ENCODE peak calls at places on chromosome 2, in five cellular contexts. D, Z, N, Q and B are unnamed samples.
A peak's percentile ranks its signal among the peaks of the same experiment; 100 is the strongest.

GRCh38 chr2:165833156-165833555 is 39.1 kb upstream of the GALNT3 start:
- DNase-seq in D (no peak), Z (no peak), N (no peak), Q (no peak), B (no peak)

GRCh38 chr2:29519996-29520395 is 401.4 kb downstream of the ALK start:
- DNase-seq in D (no peak), Z (peak; percentile 0), N (no peak), Q (no peak), B (no peak)

GRCh38 chr2:72140621-72140960 is 7.1 kb downstream of the CYP26B1 start:
- DNase-seq in D (no peak), Z (no peak), N (no peak), Q (no peak), B (no peak)

GRCh38 chr2:164913640-164914346 is 41.5 kb downstream of the SLC38A11 start:
- DNase-seq in D (no peak), Z (no peak), N (no peak), Q (no peak), B (no peak)

GRCh38 chr2:186696337-186696736 is 2.5 kb downstream of the FAM171B start:
- DNase-seq in D (no peak), Z (no peak), N (no peak), Q (no peak), B (no peak)

GRCh38 chr2:214019973-214020345 is 390.9 kb upstream of the VWC2L start:
- DNase-seq in D (no peak), Z (no peak), N (no peak), Q (no peak), B (no peak)

GRCh38 chr2:460861-461260 is 173.0 kb upstream of the ALKAL2 start:
- DNase-seq in D (no peak), Z (no peak), N (no peak), Q (no peak), B (no peak)

GRCh38 chr2:138779451-138780440 is at the start of gene NXPH2:
- DNase-seq in D (peak; percentile 84), Z (no peak), N (no peak), Q (no peak), B (no peak)

GRCh38 chr2:177343773-177344172 is 48.8 kb upstream of the AGPS start:
- DNase-seq in D (no peak), Z (no peak), N (no peak), Q (no peak), B (no peak)

GRCh38 chr2:101341421-101341820 is 32.9 kb upstream of the RNF149 start:
- DNase-seq in D (peak; percentile 72), Z (no peak), N (no peak), Q (no peak), B (no peak)

GRCh38 chr2:217848351-217848957 is 154.3 kb downstream of the TNS1 start:
- DNase-seq in D (no peak), Z (no peak), N (no peak), Q (no peak), B (no peak)

GRCh38 chr2:41736105-41736567 is 311.7 kb upstream of the PKDCC start:
- DNase-seq in D (no peak), Z (no peak), N (no peak), Q (no peak), B (no peak)

GRCh38 chr2:230473378-230473777 is 57.4 kb downstream of the SP100 start:
- DNase-seq in D (no peak), Z (no peak), N (no peak), Q (no peak), B (no peak)

GRCh38 chr2:102932521-102932920 is 170.7 kb downstream of the TMEM182 start:
- DNase-seq in D (no peak), Z (no peak), N (no peak), Q (no peak), B (peak; percentile 76)

GRCh38 chr2:55992465-55992864 is 68.9 kb upstream of the EFEMP1 start:
- DNase-seq in D (no peak), Z (no peak), N (peak; percentile 34), Q (no peak), B (peak; percentile 5)

GRCh38 chr2:218290316-218291261 is 1.7 kb downstream of the TMBIM1 start:
- DNase-seq in D (no peak), Z (no peak), N (no peak), Q (no peak), B (no peak)

GRCh38 chr2:227509824-227510619 is 38.1 kb downstream of the AGFG1 start:
- DNase-seq in D (no peak), Z (no peak), N (no peak), Q (no peak), B (no peak)

GRCh38 chr2:241858206-241859016 is at the start of gene PDCD1:
- DNase-seq in D (peak; percentile 75), Z (no peak), N (no peak), Q (peak; percentile 74), B (peak; percentile 70)

GRCh38 chr2:219500135-219500534 is 1.4 kb downstream of the GMPPA start:
- DNase-seq in D (no peak), Z (no peak), N (no peak), Q (no peak), B (no peak)

GRCh38 chr2:17166506-17166905 is 351.7 kb downstream of the RAD51AP2 start:
- DNase-seq in D (no peak), Z (no peak), N (no peak), Q (no peak), B (no peak)

GRCh38 chr2:239021224-239021623 is 173.3 kb downstream of the TWIST2 start:
- DNase-seq in D (no peak), Z (no peak), N (no peak), Q (no peak), B (no peak)

GRCh38 chr2:50957880-50958279 is 74.1 kb downstream of the NRXN1 start:
- DNase-seq in D (no peak), Z (no peak), N (no peak), Q (no peak), B (no peak)

GRCh38 chr2:173427887-173428683 is 73.4 kb downstream of the CDCA7 start:
- DNase-seq in D (no peak), Z (peak; percentile 92), N (no peak), Q (no peak), B (peak; percentile 83)

GRCh38 chr2:219490186-219490585 is 8.5 kb upstream of the GMPPA start:
- DNase-seq in D (peak; percentile 75), Z (no peak), N (no peak), Q (no peak), B (no peak)

GRCh38 chr2:240596491-240596931 is 10.0 kb downstream of the CAPN10 start:
- DNase-seq in D (no peak), Z (no peak), N (no peak), Q (no peak), B (peak; percentile 3)

GRCh38 chr2:234676859-234677450 is 180.1 kb upstream of the ARL4C start:
- DNase-seq in D (peak; percentile 37), Z (peak; percentile 32), N (no peak), Q (no peak), B (no peak)

GRCh38 chr2:222052934-222053367 is 245.8 kb downstream of the PAX3 start:
- DNase-seq in D (peak; percentile 91), Z (no peak), N (no peak), Q (no peak), B (peak; percentile 11)

GRCh38 chr2:30721241-30721640 is 86.0 kb downstream of the CAPN13 start:
- DNase-seq in D (peak; percentile 25), Z (peak; percentile 65), N (peak; percentile 25), Q (no peak), B (no peak)

GRCh38 chr2:3312576-3313345 is 64.9 kb downstream of the EIPR1 start:
- DNase-seq in D (no peak), Z (no peak), N (no peak), Q (no peak), B (no peak)

GRCh38 chr2:152174574-152174973 is 989 bp downstream of the STAM2 start:
- DNase-seq in D (no peak), Z (no peak), N (no peak), Q (no peak), B (no peak)

DNA sequence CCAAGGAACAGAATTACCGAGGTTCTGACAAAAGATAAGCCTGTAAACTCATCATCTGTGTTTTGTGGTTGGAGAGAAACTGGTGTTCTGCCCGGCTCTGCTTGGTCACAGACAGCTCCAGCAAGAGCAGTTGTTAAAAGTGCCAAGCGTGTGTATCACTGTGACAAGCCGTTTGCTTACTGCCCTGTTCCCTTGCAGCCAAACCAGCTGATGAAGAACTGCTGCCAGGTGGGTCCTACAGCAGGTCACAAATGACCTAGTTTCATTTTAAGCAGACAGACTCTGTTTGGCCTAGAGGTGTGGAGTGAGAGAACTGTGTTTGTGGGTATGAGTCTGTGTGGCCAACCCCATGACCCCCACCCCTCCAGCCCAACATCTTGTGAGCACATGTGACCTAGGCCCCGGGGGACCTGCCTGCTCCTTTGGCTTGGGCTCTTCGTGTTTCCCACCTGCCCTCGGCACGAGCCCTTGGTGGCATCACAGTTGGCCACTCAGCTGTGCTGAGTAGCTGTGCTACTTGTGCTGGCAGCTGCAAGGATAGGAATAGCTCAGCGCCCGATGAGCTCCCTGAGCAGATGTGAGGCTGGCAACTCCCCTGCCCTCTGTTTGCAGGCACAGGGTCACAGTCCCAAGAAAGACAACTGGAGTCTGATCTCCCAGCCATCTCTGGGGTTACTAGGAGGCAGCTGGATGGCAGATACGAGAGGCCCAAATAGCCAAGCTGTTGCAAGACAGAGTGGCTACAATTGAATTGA is 9.7 kb downstream of the OXER1 start:
- DNase-seq in D (no peak), Z (no peak), N (no peak), Q (no peak), B (peak; percentile 90)
- H3K4me1 ChIP-seq in D (no peaks in the 10 kb centered on the region), Z (peaks cover 15% of the 10 kb centered on the region), N (no peaks in the 10 kb centered on the region), Q (peaks cover 12% of the 10 kb centered on the region), B (peaks cover 12% of the 10 kb centered on the region)

GRCh38 chr2:159875083-159875482 is 77.1 kb upstream of the CD302 start:
- DNase-seq in D (no peak), Z (no peak), N (no peak), Q (peak; percentile 47), B (peak; percentile 40)
- H3K27ac ChIP-seq in D (no peak overlapping the region), Z (no peak overlapping the region), N (no peak overlapping the region), Q (no peak overlapping the region), B (no peak overlapping the region)

GRCh38 chr2:10330700-10331032 is 28.0 kb downstream of the HPCAL1 start:
- DNase-seq in D (no peak), Z (no peak), N (no peak), Q (no peak), B (no peak)
- H3K4me1 ChIP-seq in D (peaks cover 15% of the 10 kb centered on the region), Z (peaks cover 60% of the 10 kb centered on the region), N (peaks cover 7% of the 10 kb centered on the region), Q (peaks cover 9% of the 10 kb centered on the region), B (peaks cover 16% of the 10 kb centered on the region)

GRCh38 chr2:46748121-46748520 is 167.5 kb downstream of the MCFD2 start:
- DNase-seq in D (no peak), Z (no peak), N (no peak), Q (no peak), B (no peak)

GRCh38 chr2:46749042-46749461 is 166.6 kb downstream of the MCFD2 start:
- DNase-seq in D (no peak), Z (no peak), N (no peak), Q (no peak), B (no peak)

GRCh38 chr2:46743021-46743420 is 172.6 kb downstream of the MCFD2 start:
- DNase-seq in D (no peak), Z (no peak), N (no peak), Q (no peak), B (no peak)

GRCh38 chr2:46751897-46752296 is 163.7 kb downstream of the MCFD2 start:
- DNase-seq in D (no peak), Z (no peak), N (no peak), Q (no peak), B (no peak)

DNA sequence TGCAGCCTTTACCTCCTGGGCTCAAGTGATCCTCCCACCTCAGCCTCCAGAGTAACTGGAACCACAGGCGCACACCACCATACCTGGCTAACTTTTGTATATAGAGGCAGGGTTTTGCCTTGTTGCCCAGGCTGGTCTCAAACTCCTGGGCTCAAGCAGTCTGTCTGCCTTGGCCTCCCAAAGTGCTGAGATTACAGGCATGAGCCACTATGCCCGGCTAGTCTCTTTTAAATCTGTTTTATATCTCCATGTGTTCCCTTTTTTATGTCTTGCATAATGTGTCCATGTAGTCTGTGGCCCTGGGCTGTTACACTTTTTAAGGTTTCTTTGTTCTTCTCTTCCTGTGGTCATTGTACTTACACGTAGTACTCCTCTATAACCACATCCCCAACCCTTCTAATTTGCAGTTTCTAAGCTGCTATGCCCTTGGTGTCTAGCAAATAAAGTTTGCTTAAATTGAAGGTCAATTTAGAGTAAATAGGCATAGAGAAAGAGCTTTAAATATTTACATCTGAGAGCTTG is 168.2 kb downstream of the MCFD2 start:
- DNase-seq in D (no peak), Z (no peak), N (no peak), Q (no peak), B (no peak)
- H3K27ac ChIP-seq in D (no peak overlapping the region), Z (no peak overlapping the region), N (no peak overlapping the region), Q (no peak overlapping the region), B (no peak overlapping the region)